ENCODE peak calls at places on chromosomes 3 and 15, in seven cellular contexts. G is HTR-8/SVneo; C is stimulated activated CD4-positive, alpha-beta T cell treated with anti-CD3 and anti-CD28 coated beads, Interleukin-12 subunit alpha, Interleukin-12 subunit beta, amount 100 ng/mL, for 4 hours; P is ELF-1; T is trophoblast cell; O is colonic mucosa; H is naive thymus-derived CD8-positive, alpha-beta T cell. S is an unnamed sample.
A peak's percentile ranks its signal among the peaks of the same experiment; 100 is the strongest.

GRCh38 chr3:114242947-114243346 is 5.6 kb upstream of the ZNF80 start:
- DNase-seq in G (no peak), C (no peak), T (no peak), P (no peak), H (no peak), O (no peak), S (no peak)

GRCh38 chr3:18370672-18371071 is 54.5 kb downstream of the SATB1 start:
- DNase-seq in P (no peak), O (no peak), G (no peak), T (no peak), H (no peak), C (no peak), S (no peak)

GRCh38 chr15:78266229-78266628 is 1.9 kb downstream of the DNAJA4 start:
- DNase-seq in G (no peak), T (no peak), O (no peak), C (no peak), H (no peak), P (no peak), S (no peak)

GRCh38 chr3:112116777-112117186 is 16.3 kb downstream of the GCSAM start:
- DNase-seq in O (no peak), G (no peak), T (no peak), C (no peak), P (no peak), H (no peak), S (no peak)

GRCh38 chr15:78000089-78000926 is 77.2 kb downstream of the TBC1D2B start:
- DNase-seq in P (peak; percentile 91), O (peak; percentile 93), C (peak; percentile 72), T (peak; percentile 61), G (peak; percentile 26), H (peak; percentile 66), S (peak; percentile 46)

GRCh38 chr15:88375234-88375926 is 91.8 kb downstream of the MRPL46 start:
- DNase-seq in H (no peak), O (no peak), P (peak; percentile 14), G (peak; percentile 59), C (no peak), T (peak; percentile 65), S (peak; percentile 85)

GRCh38 chr3:143465638-143466037 is 346.1 kb downstream of the CHST2 start:
- DNase-seq in O (no peak), C (no peak), T (no peak), P (no peak), G (no peak), H (no peak), S (no peak)

GRCh38 chr3:168859574-168859973 is 763.9 kb upstream of the GOLIM4 start:
- DNase-seq in P (no peak), H (no peak), T (no peak), G (no peak), O (no peak), C (no peak), S (no peak)

GRCh38 chr3:150409527-150410310 is 1.6 kb downstream of the TSC22D2 start:
- DNase-seq in C (peak; percentile 62), H (peak; percentile 57), P (peak; percentile 90), T (peak; percentile 82), G (no peak), O (peak; percentile 75), S (peak; percentile 77)

GRCh38 chr15:66169023-66169422 is 84.5 kb downstream of the MEGF11 start:
- DNase-seq in T (no peak), H (no peak), C (no peak), O (no peak), G (no peak), P (no peak), S (no peak)

GRCh38 chr15:58524247-58524646 is 92.5 kb downstream of the LIPC start:
- DNase-seq in P (no peak), H (no peak), O (no peak), G (no peak), T (peak; percentile 69), C (no peak), S (no peak)

GRCh38 chr3:70179111-70179510 is 133.3 kb downstream of the MDFIC2 start:
- DNase-seq in H (no peak), O (no peak), C (no peak), T (no peak), P (no peak), G (no peak), S (no peak)

GRCh38 chr3:146750196-146750595 is 145.1 kb upstream of the PLSCR5 start:
- DNase-seq in C (no peak), G (no peak), H (no peak), P (no peak), O (no peak), T (no peak), S (peak; percentile 92)

GRCh38 chr15:60970246-60971170 is 258.6 kb downstream of the RORA start:
- DNase-seq in G (no peak), O (no peak), P (no peak), T (no peak), H (no peak), C (no peak), S (peak; percentile 71)